ENCODE peak calls at places on chromosome 19, in ten cellular contexts. J is heart right ventricle, U is lower lobe of right lung, D is body of pancreas, P is SK-N-SH, Z is GM23338, L is nephron progenitor cell, K is AG04450, R is A549, B is tibial artery. C is an unnamed sample.

GRCh38 chr19:7862413-7862951 is 11.7 kb downstream of the PRR36 start:
- DNase-seq in J (peak), U (peak), D (peak), P (peak), Z (peak), L (peak), K (no peak), R (no peak), B (no peak), C (no peak)

GRCh38 chr19:37227996-37228395 is 10.0 kb downstream of the ZNF383 start:
- DNase-seq in J (no peak), U (no peak), D (peak), P (peak), Z (peak), L (peak), K (no peak), R (no peak), B (no peak), C (no peak)

GRCh38 chr19:51993422-51993821 is 6.8 kb upstream of the ZNF350 start:
- DNase-seq in J (no peak), U (no peak), D (no peak), P (no peak), Z (no peak), L (no peak), K (no peak), R (no peak), B (no peak), C (no peak)

GRCh38 chr19:17335575-17335974 is 920 bp upstream of the ANO8 start:
- DNase-seq in J (no peak), U (no peak), D (no peak), P (no peak), Z (no peak), L (no peak), K (no peak), R (no peak), B (no peak), C (no peak)

GRCh38 chr19:5046339-5047039 is 77.6 kb downstream of the KDM4B start:
- DNase-seq in J (no peak), U (peak), D (peak), P (no peak), Z (no peak), L (no peak), K (no peak), R (peak), B (peak), C (peak)

GRCh38 chr19:45121827-45122345 is 28.9 kb downstream of the PPP1R37 start:
- DNase-seq in J (no peak), U (no peak), D (no peak), P (no peak), Z (no peak), L (no peak), K (no peak), R (no peak), B (no peak), C (no peak)

GRCh38 chr19:47511128-47511517 is 3.7 kb downstream of the NAPA start:
- DNase-seq in J (peak), U (no peak), D (peak), P (no peak), Z (no peak), L (no peak), K (no peak), R (no peak), B (no peak), C (no peak)

GRCh38 chr19:41309225-41310030 is 544 bp upstream of the CCDC97 start:
- DNase-seq in J (no peak), U (no peak), D (no peak), P (no peak), Z (no peak), L (no peak), K (no peak), R (no peak), B (peak), C (peak)

GRCh38 chr19:55188620-55189019 is 8.5 kb upstream of the SYT5 start:
- DNase-seq in J (no peak), U (no peak), D (no peak), P (no peak), Z (no peak), L (no peak), K (no peak), R (no peak), B (no peak), C (no peak)

DNA sequence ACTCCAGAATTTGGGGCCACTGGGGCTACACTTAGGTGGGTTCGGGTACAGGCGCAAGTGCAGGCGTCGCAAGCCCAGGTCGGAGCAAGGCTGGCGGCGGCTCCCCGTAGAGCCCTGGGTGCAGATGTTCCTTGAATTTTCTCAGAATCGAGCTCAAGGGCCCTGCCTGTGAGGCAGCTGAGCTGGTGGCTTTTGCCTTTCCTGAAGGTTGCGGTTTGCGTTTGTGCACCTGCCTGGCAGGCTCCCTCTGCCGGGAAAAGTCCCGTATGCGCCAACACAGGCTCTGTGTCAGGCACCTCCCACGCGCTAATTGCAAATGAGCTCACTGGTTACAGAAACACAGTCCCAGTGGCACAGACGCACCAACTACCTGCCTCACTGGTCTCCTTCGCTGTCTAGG is 5.9 kb downstream of the DOHH start:
- DNase-seq in J (no peak), U (no peak), D (no peak), P (no peak), Z (no peak), L (no peak), K (no peak), R (no peak), B (no peak), C (no peak)
- TF ChIP-seq CTCF in J (no peak), U (no peak), D (no peak), P (no peak), Z (no peak), L (no peak), K (no peak), R (no peak), B (no peak), C (no peak)

DNA sequence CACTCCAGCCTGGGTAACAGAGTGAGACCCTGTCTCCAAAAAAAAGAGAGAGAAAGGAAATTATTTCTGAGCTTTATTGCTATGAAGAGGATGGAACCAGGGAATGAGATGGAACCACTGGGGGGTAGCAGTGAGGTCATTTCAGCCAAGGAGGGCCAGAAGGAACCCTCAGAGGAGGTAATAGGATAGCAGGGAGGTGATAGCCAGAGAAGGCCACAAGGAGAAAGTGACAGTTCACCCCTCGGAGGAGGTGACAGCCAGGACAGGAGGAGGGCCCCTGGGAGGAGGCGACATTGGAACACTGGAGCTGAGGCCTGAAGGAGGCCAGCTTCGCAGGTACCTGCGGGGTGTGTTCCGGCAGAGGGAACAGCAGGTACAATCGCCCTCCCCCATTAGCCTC is 695 bp upstream of the PGPEP1 start:
- DNase-seq in J (no peak), U (no peak), D (no peak), P (peak), Z (peak), L (peak), K (no peak), R (peak), B (no peak), C (peak)
- TF ChIP-seq CTCF in J (peak), U (no peak), D (no peak), P (peak), Z (peak), L (no peak), K (peak), R (peak), B (no peak), C (peak)

DNA sequence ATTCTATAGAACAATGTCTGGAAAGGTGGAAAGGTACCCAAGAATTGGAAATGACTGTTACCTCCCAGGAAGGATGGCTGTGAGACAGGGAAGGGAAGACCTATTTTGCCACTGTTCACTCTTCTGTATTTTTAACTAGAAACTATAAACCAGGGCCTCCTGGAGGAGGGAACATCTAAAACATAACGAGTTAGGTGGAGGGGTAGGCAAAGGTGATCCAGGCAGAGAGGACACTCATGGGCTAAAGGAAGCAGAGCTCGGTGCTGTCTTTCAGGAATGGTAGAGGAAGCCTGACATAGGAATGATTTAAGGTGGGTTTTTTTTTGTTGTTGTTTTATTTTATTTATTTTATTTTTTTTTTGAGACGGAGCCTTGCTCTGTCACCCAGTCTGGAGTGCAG is 5.8 kb downstream of the EIF3K start:
- DNase-seq in J (no peak), U (no peak), D (no peak), P (no peak), Z (no peak), L (no peak), K (no peak), R (no peak), B (no peak), C (no peak)
- TF ChIP-seq CTCF in J (no peak), U (no peak), D (no peak), P (no peak), Z (no peak), L (no peak), K (no peak), R (no peak), B (no peak), C (no peak)

DNA sequence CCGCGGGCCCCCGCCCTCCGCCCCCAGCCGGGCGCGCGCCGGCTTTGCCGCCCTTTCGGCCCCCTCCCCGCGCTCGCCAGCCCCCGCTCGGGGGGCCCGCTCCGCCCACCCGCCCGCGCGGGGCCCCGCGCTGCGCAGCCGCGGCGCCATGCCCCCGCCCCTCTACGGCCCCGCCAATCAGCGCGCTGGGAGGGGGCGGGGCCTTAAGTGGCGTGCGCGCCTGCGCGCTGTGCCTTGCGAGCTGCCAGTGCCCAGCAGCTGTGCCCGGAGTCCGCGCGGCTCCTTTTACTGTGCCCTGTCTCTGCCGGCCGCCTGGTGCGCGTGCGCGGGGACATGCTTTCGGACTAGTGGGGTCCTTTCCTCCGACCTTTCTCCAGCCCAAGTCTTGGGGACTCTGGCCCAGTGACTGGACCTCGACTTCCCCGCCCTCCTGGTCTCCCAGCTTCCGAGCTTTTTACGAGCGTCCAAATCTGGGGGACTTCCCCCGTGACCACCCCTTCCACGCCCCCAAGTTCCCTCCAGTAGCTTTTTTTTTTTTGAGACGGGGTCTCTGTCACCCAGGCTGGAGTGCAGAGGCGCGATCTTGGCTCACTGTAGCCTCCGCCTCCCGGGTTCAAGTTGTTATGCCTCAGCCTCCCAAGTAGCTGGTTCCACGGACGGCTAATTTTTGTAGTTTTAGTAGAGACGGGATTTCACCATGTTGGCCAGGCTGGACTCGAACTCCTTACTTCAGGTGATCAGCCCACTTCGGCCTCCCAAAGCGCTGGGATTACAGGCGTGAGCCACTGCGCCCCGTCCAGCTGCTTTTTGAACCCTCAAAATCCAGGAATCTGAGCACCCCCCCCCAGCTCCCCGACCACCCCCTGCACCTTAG is at the start of gene MBD3:
- DNase-seq in J (peak), U (peak), D (peak), P (peak), Z (peak), L (peak), K (peak), R (peak), B (peak), C (peak)
- TF ChIP-seq CTCF in J (no peak), U (no peak), D (no peak), P (no peak), Z (no peak), L (no peak), K (no peak), R (no peak), B (peak), C (no peak)

GRCh38 chr19:36032251-36033104 is at the start of gene CLIP3:
- DNase-seq in J (peak), U (no peak), D (peak), P (peak), Z (peak), L (peak), K (peak), R (no peak), B (peak), C (no peak)
- TF ChIP-seq CTCF in J (no peak), U (no peak), D (no peak), P (no peak), Z (no peak), L (no peak), K (no peak), R (no peak), B (peak), C (no peak)

GRCh38 chr19:1843646-1844394 is 4.5 kb downstream of the REXO1 start:
- DNase-seq in J (no peak), U (no peak), D (no peak), P (no peak), Z (peak), L (no peak), K (no peak), R (no peak), B (no peak), C (no peak)
- TF ChIP-seq CTCF in J (no peak), U (peak), D (no peak), P (no peak), Z (peak), L (peak), K (no peak), R (no peak), B (no peak), C (no peak)

DNA sequence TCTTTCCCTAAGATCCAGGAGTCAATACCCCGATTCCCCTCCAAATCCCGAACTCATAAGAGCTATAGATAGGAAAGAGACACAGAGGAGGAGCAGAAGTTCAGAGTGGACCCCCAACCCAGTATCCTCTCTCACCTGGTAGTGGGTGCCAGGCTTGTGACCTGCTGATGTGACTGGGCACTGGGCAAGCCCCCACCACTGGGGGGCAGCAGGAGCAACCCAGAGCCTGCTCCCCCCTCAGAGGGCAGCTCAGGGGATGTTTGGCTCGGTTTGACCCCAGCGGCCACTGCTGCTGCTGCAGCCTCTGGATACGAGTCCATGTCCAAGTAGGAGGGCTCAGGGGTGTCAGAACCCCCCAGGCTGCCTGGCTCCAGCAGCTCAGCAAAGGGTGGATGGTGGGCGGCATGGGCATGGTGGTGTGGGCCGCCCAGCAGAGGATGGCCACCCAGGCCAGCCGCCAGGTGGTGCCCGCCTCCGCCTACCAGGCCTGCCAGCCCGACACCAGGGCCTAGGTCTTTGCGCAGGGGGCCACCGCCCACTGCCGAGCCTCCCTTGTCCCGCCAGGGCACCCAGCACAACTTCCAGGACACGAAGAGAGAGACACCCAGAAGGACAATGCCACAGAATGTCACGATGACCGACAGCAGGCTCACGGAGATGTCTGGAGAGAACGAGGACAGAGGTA is 7.4 kb downstream of the SYT3 start:
- DNase-seq in J (no peak), U (no peak), D (no peak), P (no peak), Z (peak), L (no peak), K (no peak), R (no peak), B (no peak), C (no peak)
- TF ChIP-seq CTCF in J (no peak), U (no peak), D (no peak), P (no peak), Z (peak), L (no peak), K (no peak), R (no peak), B (no peak), C (no peak)

GRCh38 chr19:3762501-3763459 is at the start of gene MRPL54:
- DNase-seq in J (peak), U (peak), D (peak), P (peak), Z (peak), L (peak), K (peak), R (peak), B (peak), C (peak)
- TF ChIP-seq CTCF in J (no peak), U (no peak), D (no peak), P (no peak), Z (no peak), L (no peak), K (no peak), R (no peak), B (peak), C (no peak)

C was measured in Calu3.